ENCODE peak calls at places on chromosomes 1 and 21, in five cellular contexts. J is activated naive CD8-positive, alpha-beta T cell treated with anti-CD3 and anti-CD28 coated beads for 36 hours; W is HFF-Myc; V is pons; Y is left kidney. Z is an unnamed sample.

GRCh38 chr1:25647106-25647505 is 30.5 kb downstream of the MAN1C1 start:
- DNase-seq in W (no peak), Y (no peak), J (no peak), V (no peak), Z (no peak)

GRCh38 chr1:197776348-197777082 is 1.2 kb upstream of the DENND1B start:
- DNase-seq in V (peak; percentile 29), Y (no peak), W (no peak), J (peak; percentile 19), Z (no peak)

GRCh38 chr1:10398278-10398733 is 558 bp upstream of the PGD start:
- DNase-seq in Y (no peak), J (no peak), W (no peak), V (peak; percentile 31), Z (no peak)

GRCh38 chr21:25506887-25507286 is 100.4 kb downstream of the MRPL39 start:
- DNase-seq in J (no peak), W (peak; percentile 27), V (no peak), Y (no peak), Z (no peak)

GRCh38 chr21:38912355-38912619 is 106.6 kb downstream of the ETS2 start:
- DNase-seq in V (no peak), W (no peak), J (no peak), Y (no peak), Z (no peak)

GRCh38 chr1:111366256-111366655 is 61.3 kb downstream of the OVGP1 start:
- DNase-seq in W (no peak), V (no peak), J (no peak), Y (no peak), Z (no peak)

GRCh38 chr1:59404725-59405124 is 107.8 kb downstream of the FGGY start:
- DNase-seq in Y (no peak), V (no peak), W (no peak), J (no peak), Z (peak; percentile 30)

GRCh38 chr1:66351474-66351873 is 182.5 kb upstream of the SGIP1 start:
- DNase-seq in J (no peak), W (no peak), Y (no peak), V (no peak), Z (no peak)

GRCh38 chr1:36464605-36465393 is 615 bp upstream of the MRPS15 start:
- DNase-seq in V (no peak), J (no peak), Y (peak; percentile 84), W (no peak), Z (no peak)

GRCh38 chr1:228937851-228938247 is 202.6 kb downstream of the RHOU start:
- DNase-seq in Y (no peak), W (no peak), V (no peak), J (no peak), Z (no peak)

GRCh38 chr1:181981821-181982220 is 79.7 kb downstream of the ZNF648 start:
- DNase-seq in J (no peak), Y (no peak), V (no peak), W (no peak), Z (no peak)

GRCh38 chr1:16927256-16927655 is 5.5 kb downstream of the CROCC start:
- DNase-seq in V (no peak), J (no peak), W (no peak), Y (no peak), Z (no peak)

GRCh38 chr1:164132001-164132400 is 427.0 kb upstream of the PBX1 start:
- DNase-seq in W (no peak), Y (no peak), V (no peak), J (no peak), Z (no peak)

GRCh38 chr1:201016211-201016651 is 7.3 kb downstream of the KIF21B start:
- DNase-seq in V (peak; percentile 36), W (no peak), J (no peak), Y (peak; percentile 69), Z (no peak)

GRCh38 chr1:166479052-166479631 is 312.3 kb upstream of the FAM78B start:
- DNase-seq in J (peak; percentile 29), V (peak; percentile 42), Y (peak; percentile 58), W (peak; percentile 17), Z (peak; percentile 3)

GRCh38 chr1:47805020-47805419 is 192.2 kb downstream of the TRABD2B start:
- DNase-seq in W (no peak), Y (no peak), J (no peak), V (no peak), Z (no peak)

GRCh38 chr1:166705376-166706289 is 133.6 kb upstream of the POGK start:
- DNase-seq in Y (no peak), J (no peak), V (no peak), W (no peak), Z (no peak)

GRCh38 chr1:10074855-10075418 is 42.2 kb downstream of the UBE4B start:
- DNase-seq in Y (no peak), J (no peak), V (peak; percentile 80), W (no peak), Z (no peak)

GRCh38 chr1:11383553-11384169 is 95.3 kb upstream of the DISP3 start:
- DNase-seq in J (no peak), W (no peak), V (no peak), Y (no peak), Z (no peak)

GRCh38 chr1:159448181-159448580 is 8.7 kb downstream of the OR10J1 start:
- DNase-seq in W (no peak), J (no peak), V (no peak), Y (no peak), Z (no peak)

GRCh38 chr1:232767381-232768074 is 37.7 kb upstream of the MAP10 start:
- DNase-seq in V (peak; percentile 12), Y (peak; percentile 49), W (peak; percentile 22), J (no peak), Z (no peak)

GRCh38 chr21:44892095-44892494 is 18.6 kb upstream of the PTTG1IP start:
- DNase-seq in J (no peak), V (no peak), W (no peak), Y (peak; percentile 81), Z (no peak)

GRCh38 chr1:76381450-76382108 is 307.0 kb downstream of the ST6GALNAC3 start:
- DNase-seq in V (no peak), J (no peak), Y (no peak), W (no peak), Z (no peak)

GRCh38 chr1:28122183-28122582 is 33.8 kb upstream of the EYA3 start:
- DNase-seq in V (no peak), W (no peak), Y (no peak), J (no peak), Z (no peak)

GRCh38 chr1:53982034-53982761 is 35.8 kb downstream of the LDLRAD1 start:
- DNase-seq in J (no peak), V (peak; percentile 20), Y (peak; percentile 79), W (peak; percentile 35), Z (no peak)

GRCh38 chr1:14597343-14598006 is 1.0 kb upstream of the KAZN start:
- DNase-seq in W (no peak), Y (peak; percentile 81), J (no peak), V (no peak), Z (no peak)